ENCODE peak calls at places on chromosome 3, in nine cellular contexts. One of them, this sample, is unnamed.

GRCh38 chr3:59456852-59457485 is 407.1 kb upstream of the CFAP20DC start:
- DNase-seq in esophagus squamous epithelium: no peak
- DNase-seq in DND-41: no peak
- DNase-seq in NAMALWA: no peak
- DNase-seq in hippocampal formation: no peak
- DNase-seq in glutamatergic neuron: no peak
- DNase-seq in keratinocyte: no peak
- DNase-seq in EL: no peak
- DNase-seq in ascending aorta: no peak
- DNase-seq in this sample: no peak

GRCh38 chr3:105260385-105260784 is 106.3 kb upstream of the ALCAM start:
- DNase-seq in EL: peak; percentile 25
- DNase-seq in keratinocyte: no peak
- DNase-seq in glutamatergic neuron: no peak
- DNase-seq in esophagus squamous epithelium: no peak
- DNase-seq in ascending aorta: no peak
- DNase-seq in hippocampal formation: no peak
- DNase-seq in NAMALWA: no peak
- DNase-seq in DND-41: no peak
- DNase-seq in this sample: no peak

GRCh38 chr3:63679181-63679580 is 26.7 kb downstream of the SNTN start:
- DNase-seq in glutamatergic neuron: no peak
- DNase-seq in ascending aorta: no peak
- DNase-seq in keratinocyte: no peak
- DNase-seq in EL: no peak
- DNase-seq in NAMALWA: no peak
- DNase-seq in DND-41: no peak
- DNase-seq in esophagus squamous epithelium: no peak
- DNase-seq in hippocampal formation: no peak
- DNase-seq in this sample: no peak

GRCh38 chr3:12483872-12484197 is 445 bp upstream of the TSEN2 start:
- DNase-seq in ascending aorta: no peak
- DNase-seq in hippocampal formation: no peak
- DNase-seq in DND-41: no peak
- DNase-seq in EL: peak; percentile 8
- DNase-seq in esophagus squamous epithelium: no peak
- DNase-seq in glutamatergic neuron: no peak
- DNase-seq in keratinocyte: no peak
- DNase-seq in NAMALWA: no peak
- DNase-seq in this sample: no peak

GRCh38 chr3:183328823-183329222 is 75.8 kb downstream of the B3GNT5 start:
- DNase-seq in NAMALWA: no peak
- DNase-seq in DND-41: no peak
- DNase-seq in EL: peak; percentile 59
- DNase-seq in esophagus squamous epithelium: no peak
- DNase-seq in hippocampal formation: no peak
- DNase-seq in ascending aorta: no peak
- DNase-seq in keratinocyte: peak; percentile 23
- DNase-seq in glutamatergic neuron: no peak
- DNase-seq in this sample: no peak

GRCh38 chr3:46736006-46736872 is 18.6 kb upstream of the PRSS50 start:
- DNase-seq in glutamatergic neuron: no peak
- DNase-seq in hippocampal formation: no peak
- DNase-seq in keratinocyte: no peak
- DNase-seq in NAMALWA: no peak
- DNase-seq in esophagus squamous epithelium: no peak
- DNase-seq in ascending aorta: no peak
- DNase-seq in EL: no peak
- DNase-seq in DND-41: no peak
- DNase-seq in this sample: no peak

GRCh38 chr3:116059421-116060096 is 385.7 kb downstream of the LSAMP start:
- DNase-seq in DND-41: no peak
- DNase-seq in EL: peak; percentile 88
- DNase-seq in keratinocyte: peak; percentile 91
- DNase-seq in esophagus squamous epithelium: no peak
- DNase-seq in glutamatergic neuron: no peak
- DNase-seq in NAMALWA: no peak
- DNase-seq in ascending aorta: no peak
- DNase-seq in hippocampal formation: no peak
- DNase-seq in this sample: peak; percentile 60

GRCh38 chr3:160400048-160400630 is 689 bp downstream of the SMC4 start:
- DNase-seq in ascending aorta: no peak
- DNase-seq in NAMALWA: peak; percentile 56
- DNase-seq in EL: no peak
- DNase-seq in keratinocyte: peak; percentile 11
- DNase-seq in esophagus squamous epithelium: no peak
- DNase-seq in DND-41: peak; percentile 46
- DNase-seq in glutamatergic neuron: peak; percentile 48
- DNase-seq in hippocampal formation: no peak
- DNase-seq in this sample: no peak

GRCh38 chr3:61571516-61572336 is 10.4 kb downstream of the PTPRG start:
- DNase-seq in EL: peak; percentile 84
- DNase-seq in NAMALWA: no peak
- DNase-seq in glutamatergic neuron: no peak
- DNase-seq in hippocampal formation: no peak
- DNase-seq in DND-41: no peak
- DNase-seq in ascending aorta: no peak
- DNase-seq in keratinocyte: no peak
- DNase-seq in esophagus squamous epithelium: no peak
- DNase-seq in this sample: no peak

GRCh38 chr3:180802837-180803236 is 109.6 kb upstream of the FXR1 start:
- DNase-seq in keratinocyte: no peak
- DNase-seq in glutamatergic neuron: no peak
- DNase-seq in ascending aorta: no peak
- DNase-seq in DND-41: no peak
- DNase-seq in hippocampal formation: no peak
- DNase-seq in EL: peak; percentile 9
- DNase-seq in esophagus squamous epithelium: no peak
- DNase-seq in NAMALWA: peak; percentile 50
- DNase-seq in this sample: no peak

GRCh38 chr3:153173758-153174516 is 11.9 kb downstream of the RAP2B start:
- DNase-seq in EL: peak; percentile 72
- DNase-seq in esophagus squamous epithelium: no peak
- DNase-seq in NAMALWA: no peak
- DNase-seq in keratinocyte: no peak
- DNase-seq in ascending aorta: no peak
- DNase-seq in hippocampal formation: no peak
- DNase-seq in DND-41: no peak
- DNase-seq in glutamatergic neuron: no peak
- DNase-seq in this sample: no peak

GRCh38 chr3:107942244-107942643 is 148.6 kb downstream of the CD47 start:
- DNase-seq in esophagus squamous epithelium: no peak
- DNase-seq in keratinocyte: no peak
- DNase-seq in glutamatergic neuron: no peak
- DNase-seq in EL: no peak
- DNase-seq in NAMALWA: no peak
- DNase-seq in DND-41: no peak
- DNase-seq in ascending aorta: no peak
- DNase-seq in hippocampal formation: no peak
- DNase-seq in this sample: no peak

GRCh38 chr3:181075098-181075497 is 85.6 kb upstream of the DNAJC19 start:
- DNase-seq in DND-41: no peak
- DNase-seq in glutamatergic neuron: peak; percentile 59
- DNase-seq in keratinocyte: no peak
- DNase-seq in hippocampal formation: no peak
- DNase-seq in ascending aorta: no peak
- DNase-seq in esophagus squamous epithelium: no peak
- DNase-seq in NAMALWA: no peak
- DNase-seq in EL: no peak
- DNase-seq in this sample: no peak